ENCODE peak calls at places on chromosomes 12 and 14, in seven cellular contexts. I is K562, A is breast epithelium, H is stomach, N is sigmoid colon, Z is esophagus muscularis mucosa, L is GM23338. U is an unnamed sample.

GRCh38 chr14:97456958-97457357 is 659.8 kb downstream of the VRK1 start:
- DNase-seq in L (no peak), A (no peak), I (no peak), Z (no peak), H (no peak), N (no peak), U (no peak)

GRCh38 chr12:123269395-123269892 is 2.2 kb downstream of the CDK2AP1 start:
- DNase-seq in I (no peak), Z (no peak), N (peak; percentile 88), H (peak; percentile 64), A (peak; percentile 71), L (peak; percentile 90), U (no peak)

GRCh38 chr14:96167224-96168148 is 37.2 kb upstream of the BDKRB2 start:
- DNase-seq in N (peak; percentile 51), A (no peak), I (no peak), H (no peak), Z (no peak), L (no peak), U (no peak)

GRCh38 chr14:45526715-45527549 is 273.9 kb upstream of the MIS18BP1 start:
- DNase-seq in I (peak; percentile 4), A (no peak), L (peak; percentile 85), H (peak; percentile 49), Z (no peak), N (no peak), U (no peak)

GRCh38 chr14:29442720-29443119 is 484.9 kb downstream of the PRKD1 start:
- DNase-seq in H (no peak), L (no peak), N (no peak), I (no peak), A (no peak), Z (no peak), U (no peak)

GRCh38 chr12:56362130-56363059 is at the start of gene APOF:
- DNase-seq in A (no peak), Z (no peak), L (no peak), H (no peak), I (no peak), N (peak; percentile 34), U (no peak)

GRCh38 chr12:93804392-93805179 is 127.4 kb downstream of the CRADD start:
- DNase-seq in Z (no peak), A (no peak), L (no peak), I (no peak), H (no peak), N (no peak), U (no peak)

GRCh38 chr14:98160901-98161300 is 1111.1 kb downstream of the BCL11B start:
- DNase-seq in N (no peak), A (no peak), Z (no peak), H (no peak), I (no peak), L (no peak), U (no peak)

GRCh38 chr12:84910549-84911241 is 1.9 kb downstream of the SLC6A15 start:
- DNase-seq in L (peak; percentile 23), Z (no peak), I (no peak), A (peak; percentile 47), N (no peak), H (no peak), U (no peak)

GRCh38 chr14:55807059-55807499 is 227.1 kb downstream of the KTN1 start:
- DNase-seq in N (peak; percentile 80), Z (peak; percentile 93), L (no peak), I (peak; percentile 29), H (peak; percentile 98), A (peak; percentile 68), U (no peak)

GRCh38 chr14:32339188-32339587 is 10.1 kb downstream of the AKAP6 start:
- DNase-seq in H (no peak), L (no peak), Z (no peak), I (no peak), N (no peak), A (no peak), U (no peak)

GRCh38 chr12:115923851-115924250 is 353.6 kb downstream of the MED13L start:
- DNase-seq in I (no peak), H (no peak), Z (no peak), L (no peak), A (no peak), N (no peak), U (no peak)

GRCh38 chr14:104938436-104938835 is 13.8 kb downstream of the PLD4 start:
- DNase-seq in I (no peak), H (no peak), N (no peak), Z (no peak), L (no peak), A (no peak), U (no peak)

GRCh38 chr12:82242729-82243128 is 115.5 kb downstream of the CCDC59 start:
- DNase-seq in A (no peak), H (no peak), N (no peak), I (no peak), Z (no peak), L (no peak), U (no peak)

GRCh38 chr14:32080001-32080510 is 3.0 kb downstream of the ARHGAP5 start:
- DNase-seq in N (no peak), L (no peak), A (no peak), H (no peak), I (no peak), Z (no peak), U (no peak)

GRCh38 chr14:34241185-34241711 is 220.8 kb downstream of the SPTSSA start:
- DNase-seq in Z (peak; percentile 86), A (no peak), H (no peak), I (no peak), L (no peak), N (no peak), U (no peak)

GRCh38 chr12:56863789-56864188 is 70.4 kb downstream of the SDR9C7 start:
- DNase-seq in N (no peak), L (peak; percentile 8), Z (no peak), A (no peak), I (no peak), H (no peak), U (no peak)

GRCh38 chr14:60665178-60665555 is 15.9 kb upstream of the SIX1 start:
- DNase-seq in H (no peak), L (no peak), I (no peak), N (no peak), Z (no peak), A (no peak), U (no peak)

GRCh38 chr14:77044776-77045569 is 16.5 kb upstream of the IRF2BPL start:
- DNase-seq in A (no peak), Z (no peak), L (peak; percentile 54), I (no peak), H (no peak), N (peak; percentile 93), U (no peak)

DNA sequence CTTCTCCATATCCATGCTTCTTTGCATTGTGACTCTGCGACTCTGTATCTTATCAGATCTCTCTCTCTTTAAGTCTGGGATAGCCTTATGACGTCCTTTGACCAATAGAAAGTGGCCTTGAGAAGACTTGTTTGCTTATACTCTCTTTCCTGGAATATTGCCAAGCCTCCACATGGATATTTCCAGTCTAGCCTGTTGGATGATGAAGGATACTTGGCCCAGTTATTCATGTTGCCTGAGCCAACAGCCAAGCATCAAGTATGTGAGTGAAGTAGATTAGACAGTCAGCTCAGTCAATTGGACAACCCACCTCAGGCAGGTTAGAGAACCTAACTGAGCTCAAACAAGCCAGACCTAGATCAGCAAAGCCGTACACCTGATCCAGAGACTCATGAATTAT is 864.2 kb upstream of the MGAT4C start:
- DNase-seq in L (no peak), H (no peak), I (no peak), A (no peak), Z (no peak), N (no peak), U (no peak)
- TF ChIP-seq CTCF in L (no peak), H (no peak), I (no peak), A (no peak), Z (no peak), N (no peak), U (no peak)

DNA sequence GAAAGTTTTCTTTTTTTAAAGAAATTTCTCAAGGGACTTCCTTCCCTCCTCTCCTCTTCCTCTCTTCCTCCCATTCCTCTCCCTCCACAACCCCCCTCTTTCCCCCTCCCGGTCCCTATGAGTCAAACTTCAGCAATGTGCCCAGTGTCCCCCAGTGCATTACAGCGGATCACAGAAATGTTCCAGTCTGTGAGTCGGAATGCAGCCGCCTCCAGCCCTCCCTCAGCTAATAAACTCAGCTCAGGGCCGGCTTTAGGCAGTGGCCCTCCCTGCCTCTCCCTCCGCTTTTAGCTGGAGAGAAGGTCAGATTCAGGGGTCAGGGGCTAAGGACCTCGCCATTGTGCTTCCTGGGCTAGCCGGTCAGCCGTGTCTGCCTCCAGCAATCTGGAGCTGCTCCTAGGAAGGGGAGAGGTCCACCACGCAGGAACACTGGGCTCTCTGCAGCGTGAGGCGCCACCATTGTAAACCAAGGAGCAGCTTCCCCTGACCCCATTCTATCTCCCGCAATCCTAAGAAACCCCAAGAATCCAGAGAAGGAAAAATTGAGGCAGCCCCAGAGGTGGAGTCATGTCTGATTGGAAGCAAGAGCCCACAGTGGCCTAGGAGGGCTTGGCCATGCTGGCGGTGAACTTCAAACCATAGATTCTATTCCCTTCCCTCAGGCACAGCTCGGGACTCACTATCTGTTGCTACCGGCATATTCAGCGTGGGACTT is 1.1 kb upstream of the HDAC7 start:
- DNase-seq in N (peak; percentile 97), Z (peak; percentile 97), A (peak; percentile 85), I (peak; percentile 65), L (peak; percentile 92), H (peak; percentile 72), U (no peak)
- TF ChIP-seq POLR2AphosphoS5 in N (peak; percentile 84), Z (peak; percentile 94), A (peak; percentile 64), I (no peak), L (no peak), H (peak; percentile 84), U (peak; percentile 44)

DNA sequence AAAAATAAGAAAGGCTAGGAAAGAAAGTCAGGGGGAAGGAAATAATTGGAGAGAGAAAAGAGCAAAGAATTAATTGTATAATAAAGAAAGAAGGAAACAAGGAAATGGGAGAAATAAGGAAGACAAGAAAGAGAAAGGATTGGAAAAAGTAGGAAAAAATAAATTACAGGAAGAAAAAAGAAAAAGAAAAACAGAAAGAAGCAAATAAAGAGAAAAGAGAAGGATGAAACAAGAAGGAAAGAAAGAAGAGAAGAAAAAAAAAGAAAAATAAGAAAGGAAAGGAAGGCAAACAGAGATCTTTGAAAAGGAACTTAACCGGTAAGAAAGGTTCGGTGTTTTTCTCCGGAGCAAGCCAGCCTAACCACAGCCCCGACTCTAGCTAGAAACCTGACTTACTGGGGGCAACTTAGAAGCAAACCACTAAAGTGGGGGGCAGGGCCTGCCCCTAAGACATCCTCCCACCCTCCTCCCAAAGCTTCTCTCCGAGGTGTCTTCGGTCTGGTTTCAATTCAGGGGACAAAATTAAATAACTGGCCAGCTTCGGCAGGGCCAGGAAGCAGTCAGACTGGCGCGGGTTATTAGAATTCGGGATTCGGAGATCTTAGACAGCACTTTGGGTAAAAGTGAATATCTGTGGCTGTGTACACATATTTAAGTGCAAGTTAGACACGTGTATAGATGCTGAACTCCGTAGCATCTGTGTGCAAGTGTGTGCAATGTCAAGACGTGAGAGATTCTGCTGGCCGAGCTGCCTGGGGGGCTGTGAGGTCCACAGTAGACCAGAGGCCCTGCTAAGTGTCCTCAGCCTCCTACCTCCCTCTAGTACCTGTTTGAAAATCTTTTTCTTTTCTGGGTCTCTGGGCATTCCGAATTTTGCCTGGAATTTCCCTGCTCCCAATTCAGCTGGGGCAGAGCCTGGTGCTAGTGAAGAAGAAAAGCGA is 4.2 kb upstream of the HOXC10 start:
- DNase-seq in H (no peak), A (no peak), Z (no peak), L (no peak), I (no peak), N (no peak), U (no peak)
- H3K4me3 ChIP-seq in H (no peak overlapping the region), A (no peak overlapping the region), Z (no peak overlapping the region), L (no peak overlapping the region), I (no peak overlapping the region), N (no peak overlapping the region), U (peak overlapping the region; percentile 51)

DNA sequence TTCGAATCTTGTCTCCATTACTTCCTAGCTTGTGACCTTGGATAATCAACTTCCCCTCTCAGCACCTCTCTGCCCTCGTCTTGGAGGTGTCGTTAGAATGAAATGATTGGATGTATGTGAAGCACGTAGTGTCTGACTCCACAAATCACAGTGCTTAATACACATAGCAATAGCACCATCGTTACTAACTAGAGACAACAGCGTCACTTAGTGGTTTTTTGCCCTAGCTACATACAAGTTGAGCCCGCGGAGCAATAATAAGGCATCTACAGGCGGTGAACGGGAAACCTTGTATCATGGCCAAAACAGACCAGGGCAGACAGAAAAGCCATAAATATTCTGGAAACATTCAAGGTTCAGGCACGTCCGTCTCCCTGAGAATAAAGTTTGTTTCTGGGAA is 154.9 kb downstream of the ASCL4 start:
- DNase-seq in Z (peak; percentile 80), L (peak; percentile 80), A (no peak), I (peak; percentile 52), N (no peak), H (no peak), U (no peak)
- TF ChIP-seq CTCF in Z (no peak), L (peak; percentile 55), A (no peak), I (peak; percentile 80), N (no peak), H (no peak), U (peak; percentile 58)